ENCODE peak calls at places on chromosomes 13 and 19, in ten cellular contexts. Y, F, H, X, J, A, E, K, L and V are unnamed samples.
A peak's percentile ranks its signal among the peaks of the same experiment; 100 is the strongest.

GRCh38 chr19:46213156-46213555 is 16.4 kb upstream of the IGFL1 start:
- DNase-seq in Y (no peak), F (no peak), H (no peak), X (no peak), J (no peak), A (no peak), E (no peak), K (no peak), L (no peak), V (no peak)

GRCh38 chr13:27954406-27954851 is 14.7 kb downstream of the CDX2 start:
- DNase-seq in Y (peak; percentile 75), F (peak; percentile 49), H (no peak), X (no peak), J (no peak), A (no peak), E (peak; percentile 34), K (peak; percentile 53), L (peak; percentile 75), V (no peak)

GRCh38 chr13:84867246-84867645 is 932.0 kb downstream of the SLITRK6 start:
- DNase-seq in Y (peak; percentile 24), F (no peak), H (no peak), X (no peak), J (no peak), A (no peak), E (no peak), K (no peak), L (no peak), V (no peak)

GRCh38 chr13:39552233-39552632 is 50.8 kb downstream of the LHFPL6 start:
- DNase-seq in Y (no peak), F (no peak), H (no peak), X (no peak), J (no peak), A (no peak), E (no peak), K (no peak), L (no peak), V (no peak)

GRCh38 chr13:42364613-42365000 is 92.7 kb downstream of the AKAP11 start:
- DNase-seq in Y (peak; percentile 32), F (no peak), H (no peak), X (no peak), J (no peak), A (no peak), E (no peak), K (no peak), L (no peak), V (no peak)

GRCh38 chr13:91247768-91248167 is 99.7 kb upstream of the MIR17HG start:
- DNase-seq in Y (peak; percentile 34), F (no peak), H (no peak), X (no peak), J (no peak), A (no peak), E (peak; percentile 19), K (no peak), L (no peak), V (no peak)

GRCh38 chr13:52862358-52863206 is 14.1 kb upstream of the PCDH8 start:
- DNase-seq in Y (peak; percentile 77), F (peak; percentile 62), H (no peak), X (no peak), J (no peak), A (peak; percentile 57), E (peak; percentile 59), K (peak; percentile 44), L (no peak), V (no peak)

GRCh38 chr19:8512115-8512967 is 1.6 kb downstream of the ZNF414 start:
- DNase-seq in Y (peak; percentile 85), F (no peak), H (no peak), X (no peak), J (no peak), A (peak; percentile 89), E (peak; percentile 87), K (peak; percentile 43), L (no peak), V (no peak)

GRCh38 chr19:31181535-31181934 is 167.7 kb downstream of the TSHZ3 start:
- DNase-seq in Y (no peak), F (no peak), H (no peak), X (no peak), J (no peak), A (no peak), E (no peak), K (no peak), L (no peak), V (no peak)

GRCh38 chr19:31177230-31177629 is 172.0 kb downstream of the TSHZ3 start:
- DNase-seq in Y (no peak), F (no peak), H (no peak), X (no peak), J (no peak), A (no peak), E (no peak), K (no peak), L (no peak), V (no peak)

GRCh38 chr19:31179471-31179852 is 169.8 kb downstream of the TSHZ3 start:
- DNase-seq in Y (no peak), F (no peak), H (no peak), X (no peak), J (no peak), A (no peak), E (no peak), K (no peak), L (no peak), V (no peak)

GRCh38 chr19:31180907-31181306 is 168.3 kb downstream of the TSHZ3 start:
- DNase-seq in Y (no peak), F (no peak), H (no peak), X (no peak), J (no peak), A (no peak), E (no peak), K (no peak), L (no peak), V (no peak)

DNA sequence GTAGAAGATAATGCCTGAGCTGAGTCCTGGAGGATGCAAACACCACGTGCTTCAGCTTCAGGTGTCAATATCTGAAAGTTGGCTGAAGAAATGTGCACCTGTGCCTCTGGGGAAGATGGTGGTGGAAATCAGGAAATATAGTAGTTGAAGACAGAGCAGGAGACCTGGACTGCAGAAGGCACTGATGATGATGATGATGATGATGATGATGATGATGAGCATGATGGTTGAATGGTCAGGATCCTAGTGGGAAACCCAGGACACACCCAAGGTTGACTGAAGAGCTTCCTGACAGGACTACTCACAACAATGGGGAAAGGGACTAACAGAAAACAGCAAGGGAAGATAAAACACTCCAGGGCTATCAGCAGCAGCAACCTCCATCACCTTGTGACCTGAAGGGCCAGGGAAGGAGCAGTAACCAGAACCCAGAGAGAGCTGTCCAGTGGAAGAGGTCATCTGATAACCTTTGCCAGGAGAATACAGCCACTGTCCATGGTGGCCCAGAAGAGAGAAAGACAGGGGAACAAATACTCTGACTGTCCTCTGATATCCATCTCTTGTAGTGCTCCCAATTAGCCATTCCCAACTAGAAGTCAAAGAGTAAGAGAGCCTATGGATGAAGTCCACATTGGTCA is 170.3 kb downstream of the TSHZ3 start:
- DNase-seq in Y (no peak), F (no peak), H (no peak), X (no peak), J (no peak), A (no peak), E (no peak), K (no peak), L (no peak), V (no peak)
- TF ChIP-seq CTCF in Y (no peak), F (no peak), H (no peak), X (no peak), J (no peak), A (no peak), E (no peak), K (no peak), L (no peak), V (no peak)

GRCh38 chr13:113605866-113606438 is 21.4 kb downstream of the TFDP1 start:
- DNase-seq in Y (no peak), F (no peak), H (no peak), X (no peak), J (no peak), A (no peak), E (no peak), K (no peak), L (no peak), V (no peak)
- TF ChIP-seq POLR2AphosphoS5 in Y (no peak), F (no peak), H (no peak), X (no peak), J (no peak), A (no peak), E (no peak), K (no peak), L (no peak), V (no peak)

GRCh38 chr13:49218493-49219051 is 1.6 kb upstream of the MLNR start:
- DNase-seq in Y (peak; percentile 63), F (no peak), H (no peak), X (no peak), J (no peak), A (no peak), E (no peak), K (no peak), L (no peak), V (no peak)

GRCh38 chr13:49217962-49218492 is 2.1 kb upstream of the MLNR start:
- DNase-seq in Y (peak; percentile 20), F (no peak), H (no peak), X (no peak), J (no peak), A (no peak), E (no peak), K (no peak), L (no peak), V (no peak)

GRCh38 chr13:49214917-49215376 is 5.2 kb upstream of the MLNR start:
- DNase-seq in Y (peak; percentile 72), F (peak; percentile 42), H (no peak), X (no peak), J (no peak), A (no peak), E (no peak), K (peak; percentile 45), L (peak; percentile 90), V (peak; percentile 77)

GRCh38 chr13:49213997-49214916 is 5.9 kb upstream of the MLNR start:
- DNase-seq in Y (no peak), F (no peak), H (no peak), X (no peak), J (no peak), A (no peak), E (no peak), K (no peak), L (no peak), V (no peak)

DNA sequence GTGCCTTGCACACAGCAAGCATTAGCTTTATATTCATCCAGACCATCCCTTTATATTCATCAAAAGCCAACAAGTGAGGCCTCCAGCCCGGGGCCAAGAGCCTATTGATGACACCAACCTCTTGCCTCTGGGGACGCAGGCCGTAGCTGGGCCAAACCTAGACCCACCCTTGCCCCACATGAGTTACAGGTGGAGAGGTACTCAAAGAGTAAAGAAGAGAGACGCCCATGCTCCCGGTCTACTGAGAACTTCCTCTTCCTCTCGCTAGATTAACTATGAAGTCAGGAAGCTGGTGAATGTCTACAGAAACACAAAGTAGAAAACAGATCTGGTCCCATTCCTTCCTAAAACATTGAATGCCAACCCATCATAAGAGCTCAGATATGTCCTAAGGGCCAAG is 3.8 kb upstream of the MLNR start:
- DNase-seq in Y (no peak), F (no peak), H (no peak), X (no peak), J (no peak), A (no peak), E (no peak), K (no peak), L (no peak), V (no peak)
- TF ChIP-seq CTCF in Y (no peak), F (no peak), H (no peak), X (no peak), J (no peak), A (no peak), E (no peak), K (no peak), L (no peak), V (no peak)

DNA sequence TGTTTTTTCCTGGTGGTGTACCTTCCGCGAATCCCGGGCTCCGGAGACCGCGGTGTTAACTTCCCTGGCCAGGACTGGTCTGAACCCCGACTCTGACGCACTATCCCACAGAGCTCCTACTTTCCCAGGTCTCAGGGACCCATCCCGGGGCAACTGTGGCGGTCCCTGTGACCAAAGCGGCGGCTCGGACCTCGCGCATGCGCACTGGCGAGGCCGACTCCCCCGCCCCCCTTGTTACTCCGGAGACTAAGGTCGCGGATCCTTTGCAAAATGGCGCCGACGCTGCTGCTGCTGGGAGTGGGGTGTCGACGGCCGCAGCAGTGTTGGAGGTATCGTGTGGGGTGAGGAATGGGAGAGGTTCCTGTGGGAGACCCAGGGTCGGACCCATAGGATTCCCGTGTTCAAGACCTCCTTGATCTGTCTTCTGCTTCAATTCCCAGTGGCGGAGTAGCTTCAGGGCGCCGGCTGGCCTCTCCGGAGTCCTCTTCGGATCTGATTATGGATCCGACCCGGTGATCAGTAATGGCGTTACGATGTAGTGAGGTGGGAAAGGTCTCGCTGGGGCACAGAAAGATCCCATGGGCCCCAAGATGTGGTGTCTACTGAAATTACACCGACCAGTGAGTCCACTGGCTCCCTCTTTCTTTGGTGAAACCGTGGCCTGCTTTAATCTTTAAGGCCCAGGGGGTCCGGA is 66.6 kb upstream of the ZNF527 start:
- DNase-seq in Y (no peak), F (no peak), H (peak; percentile 82), X (no peak), J (no peak), A (peak; percentile 21), E (peak; percentile 73), K (peak; percentile 35), L (peak; percentile 77), V (peak; percentile 20)
- TF ChIP-seq POLR2AphosphoS5 in Y (no peak), F (no peak), H (no peak), X (no peak), J (peak; percentile 45), A (no peak), E (no peak), K (no peak), L (peak; percentile 60), V (peak; percentile 12)